ENCODE peak calls at places on chromosomes 12 and 14, in seven cellular contexts. Z is H1, Q is mesenchymal stem cell, B is neuronal stem cell, C is mesendoderm, G is IMR-90, J is trophoblast cell. H is an unnamed sample.
A peak's percentile ranks its signal among the peaks of the same experiment; 100 is the strongest.

GRCh38 chr12:44021471-44021971 is 185.6 kb downstream of the TMEM117 start:
- DNase-seq in Q (no peak), G (no peak), Z (no peak), B (no peak), C (no peak), J (no peak), H (no peak)

GRCh38 chr12:7678744-7679143 is 13.0 kb upstream of the APOBEC1 start:
- DNase-seq in B (no peak), Z (no peak), G (no peak), J (no peak), C (no peak), Q (no peak), H (no peak)

GRCh38 chr14:94036328-94037167 is 10.4 kb downstream of the OTUB2 start:
- DNase-seq in Z (peak; percentile 60), C (peak; percentile 95), J (peak; percentile 62), G (peak; percentile 57), Q (peak; percentile 79), B (peak; percentile 44), H (peak; percentile 86)

GRCh38 chr12:96190403-96191170 is 3.6 kb upstream of the ELK3 start:
- DNase-seq in G (peak; percentile 65), Z (no peak), J (no peak), Q (peak; percentile 33), C (no peak), B (no peak), H (no peak)

GRCh38 chr12:119593578-119594398 is at the start of gene TMEM233:
- DNase-seq in Q (no peak), B (peak; percentile 51), Z (no peak), G (no peak), C (peak; percentile 41), J (no peak), H (peak; percentile 67)

GRCh38 chr14:37620856-37621255 is 25.4 kb downstream of the TTC6 start:
- DNase-seq in B (no peak), Z (no peak), J (no peak), C (no peak), Q (no peak), G (no peak), H (no peak)

GRCh38 chr12:95238150-95238549 is 20.5 kb downstream of the VEZT start:
- DNase-seq in Z (no peak), J (no peak), Q (no peak), G (no peak), C (no peak), B (no peak), H (no peak)

GRCh38 chr12:15931590-15932053 is 20.5 kb downstream of the DERA start:
- DNase-seq in Z (no peak), B (no peak), J (no peak), C (peak; percentile 68), G (no peak), Q (no peak), H (no peak)

GRCh38 chr14:100400115-100400514 is 77.0 kb downstream of the SLC25A47 start:
- DNase-seq in G (no peak), C (no peak), J (no peak), B (no peak), Z (no peak), Q (no peak), H (no peak)

GRCh38 chr14:59086241-59086899 is 102.1 kb upstream of the DAAM1 start:
- DNase-seq in J (no peak), C (no peak), G (peak; percentile 66), Z (no peak), Q (peak; percentile 50), B (no peak), H (no peak)

GRCh38 chr12:31481415-31481814 is 109.5 kb downstream of the DENND5B start:
- DNase-seq in B (no peak), J (no peak), Z (no peak), Q (no peak), C (no peak), G (no peak), H (no peak)

GRCh38 chr14:89915114-89915878 is 39.2 kb downstream of the EFCAB11 start:
- DNase-seq in C (peak; percentile 63), G (peak; percentile 80), Z (no peak), B (peak; percentile 66), J (peak; percentile 74), Q (peak; percentile 83), H (peak; percentile 34)

GRCh38 chr12:69254046-69254445 is 14.7 kb downstream of the CPSF6 start:
- DNase-seq in J (peak; percentile 16), C (peak; percentile 75), Q (peak; percentile 56), B (peak; percentile 18), Z (no peak), G (peak; percentile 46), H (no peak)

GRCh38 chr12:15575797-15576560 is 213.2 kb downstream of the EPS8 start:
- DNase-seq in C (no peak), Z (no peak), Q (no peak), B (no peak), J (no peak), G (no peak), H (no peak)

GRCh38 chr12:88185988-88186387 is 43.9 kb downstream of the TMTC3 start:
- DNase-seq in B (no peak), Q (peak; percentile 57), C (no peak), G (peak; percentile 83), J (no peak), Z (no peak), H (no peak)

GRCh38 chr12:53102883-53103807 is at the start of gene SOAT2:
- DNase-seq in J (no peak), C (no peak), G (no peak), Z (no peak), Q (no peak), B (no peak), H (no peak)

GRCh38 chr12:112107306-112107705 is 1.3 kb downstream of the NAA25 start:
- DNase-seq in Z (no peak), J (no peak), Q (no peak), B (no peak), G (no peak), C (no peak), H (no peak)

GRCh38 chr12:112908548-112908947 is 1.8 kb downstream of the OAS1 start:
- DNase-seq in G (no peak), J (no peak), Q (no peak), Z (no peak), B (no peak), C (no peak), H (no peak)

GRCh38 chr12:130428116-130428515 is 90.4 kb downstream of the PIWIL1 start:
- DNase-seq in G (no peak), C (no peak), B (peak; percentile 33), J (no peak), Z (no peak), Q (no peak), H (peak; percentile 31)

GRCh38 chr12:113747048-113747447 is 219.1 kb downstream of the RBM19 start:
- DNase-seq in G (no peak), Z (no peak), J (no peak), C (peak; percentile 45), Q (no peak), B (no peak), H (no peak)

GRCh38 chr12:104508752-104509446 is 52.2 kb downstream of the CHST11 start:
- DNase-seq in Q (no peak), B (no peak), G (no peak), Z (no peak), C (no peak), J (no peak), H (no peak)

GRCh38 chr12:12508612-12509011 is 54.1 kb downstream of the DUSP16 start:
- DNase-seq in C (no peak), G (peak; percentile 45), B (no peak), Q (peak; percentile 13), J (no peak), Z (no peak), H (no peak)

GRCh38 chr12:12505544-12506501 is 56.8 kb downstream of the DUSP16 start:
- DNase-seq in J (no peak), Q (peak; percentile 82), B (no peak), Z (no peak), G (peak; percentile 65), C (peak; percentile 75), H (no peak)

GRCh38 chr12:12507121-12507520 is 55.5 kb downstream of the DUSP16 start:
- DNase-seq in B (no peak), Z (no peak), J (no peak), Q (peak; percentile 51), G (no peak), C (no peak), H (no peak)

GRCh38 chr12:12503384-12504078 is 59.1 kb downstream of the DUSP16 start:
- DNase-seq in J (no peak), C (peak; percentile 71), Z (peak; percentile 27), B (no peak), Q (no peak), G (no peak), H (peak; percentile 69)

DNA sequence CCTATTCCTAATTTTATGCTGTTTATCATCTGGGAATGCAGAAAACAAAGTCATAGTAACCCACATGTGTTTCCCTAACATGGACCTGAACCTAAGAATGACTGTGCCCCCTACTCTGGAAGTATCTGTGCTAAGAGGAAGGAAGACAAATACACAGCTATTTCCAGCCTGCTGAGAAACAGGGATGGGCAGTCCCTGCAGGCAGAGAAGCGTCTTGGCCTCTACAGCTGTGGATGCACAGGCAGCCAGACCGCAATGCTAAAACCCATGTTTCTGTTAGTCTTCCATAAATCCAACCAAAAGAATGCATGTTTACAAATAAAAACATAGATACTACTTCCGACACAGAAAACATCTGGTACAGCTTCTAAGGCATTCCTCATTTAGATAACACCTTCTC is 56.1 kb downstream of the DUSP16 start:
- DNase-seq in C (peak; percentile 61), B (no peak), G (peak; percentile 63), Q (peak; percentile 90), J (no peak), Z (no peak), H (no peak)
- H3K4me2 ChIP-seq in C (no peak overlapping the region), B (no peak overlapping the region), G (peak overlapping the region; percentile 78), Q (no peak overlapping the region), J (no peak overlapping the region), Z (no peak overlapping the region), H (no peak overlapping the region)

GRCh38 chr12:57887631-57888406 is 41.3 kb upstream of the CTDSP2 start:
- DNase-seq in Q (no peak), C (peak; percentile 44), J (no peak), B (no peak), Z (no peak), G (peak; percentile 55), H (peak; percentile 52)
- H2BK5ac ChIP-seq in Q (no peak overlapping the region), C (no peak overlapping the region), J (no peak overlapping the region), B (peak overlapping the region; percentile 9), Z (peak overlapping the region; percentile 44), G (peak overlapping the region; percentile 93), H (no peak overlapping the region)

GRCh38 chr14:105475916-105476845 is 1.6 kb downstream of the CRIP2 start:
- DNase-seq in C (peak; percentile 84), J (no peak), Q (peak; percentile 65), B (no peak), G (peak; percentile 18), Z (no peak), H (peak; percentile 67)
- H3K4me2 ChIP-seq in C (peak overlapping the region; percentile 61), J (peak overlapping the region; percentile 83), Q (no peak overlapping the region), B (peak overlapping the region; percentile 86), G (peak overlapping the region; percentile 89), Z (peak overlapping the region; percentile 90), H (peak overlapping the region; percentile 25)

GRCh38 chr14:60642790-60643397 is 6.4 kb downstream of the SIX1 start:
- DNase-seq in Z (no peak), Q (no peak), G (no peak), J (no peak), B (peak; percentile 26), C (no peak), H (no peak)

GRCh38 chr14:60641722-60642269 is 7.5 kb downstream of the SIX1 start:
- DNase-seq in B (no peak), G (no peak), Z (no peak), J (no peak), Q (no peak), C (no peak), H (no peak)

GRCh38 chr14:60642270-60642789 is 6.9 kb downstream of the SIX1 start:
- DNase-seq in Z (no peak), C (peak; percentile 70), Q (no peak), J (no peak), G (no peak), B (peak; percentile 59), H (peak; percentile 80)

GRCh38 chr14:60639677-60640076 is 9.6 kb downstream of the SIX1 start:
- DNase-seq in J (no peak), G (no peak), Z (no peak), B (no peak), C (no peak), Q (no peak), H (no peak)

GRCh38 chr14:60640859-60641721 is 8.2 kb downstream of the SIX1 start:
- DNase-seq in B (peak; percentile 9), G (no peak), C (no peak), Q (no peak), Z (no peak), J (no peak), H (peak; percentile 34)
- H2BK5ac ChIP-seq in B (peak overlapping the region; percentile 29), G (no peak overlapping the region), C (no peak overlapping the region), Q (no peak overlapping the region), Z (peak overlapping the region; percentile 35), J (no peak overlapping the region), H (no peak overlapping the region)

H was measured in H9.